ENCODE peak calls at places on chromosome 1, in seven cellular contexts. H, E, N, Z, R, M and X are unnamed samples.

GRCh38 chr1:48966583-48966982 is 189.9 kb upstream of the BEND5 start:
- DNase-seq in R (no peak), M (no peak), H (no peak), Z (no peak), E (no peak), N (no peak), X (no peak)

GRCh38 chr1:58584082-58584895 is 7.2 kb upstream of the TACSTD2 start:
- DNase-seq in Z (peak; percentile 90), N (no peak), H (no peak), E (peak; percentile 96), R (peak; percentile 93), M (no peak), X (no peak)

GRCh38 chr1:13618483-13618882 is 34.9 kb downstream of the PDPN start:
- DNase-seq in Z (no peak), R (no peak), N (no peak), M (no peak), H (no peak), E (no peak), X (no peak)

GRCh38 chr1:167628754-167629515 is 1.1 kb upstream of the RCSD1 start:
- DNase-seq in E (no peak), M (no peak), R (no peak), Z (no peak), H (no peak), N (no peak), X (no peak)

GRCh38 chr1:206513312-206514111 is 6.2 kb downstream of the RASSF5 start:
- DNase-seq in H (no peak), E (peak; percentile 87), R (peak; percentile 32), Z (no peak), M (no peak), N (peak; percentile 86), X (no peak)

GRCh38 chr1:233376711-233377110 is 49.2 kb downstream of the MAP3K21 start:
- DNase-seq in E (no peak), H (no peak), R (no peak), N (no peak), M (no peak), Z (no peak), X (no peak)

GRCh38 chr1:145990249-145991097 is 5.9 kb downstream of the TXNIP start:
- DNase-seq in E (no peak), H (no peak), N (peak; percentile 26), M (no peak), R (peak; percentile 49), Z (peak; percentile 67), X (no peak)

GRCh38 chr1:211281322-211282022 is 22.3 kb downstream of the RCOR3 start:
- DNase-seq in M (no peak), Z (peak; percentile 57), H (no peak), R (peak; percentile 24), E (peak; percentile 34), N (no peak), X (no peak)

GRCh38 chr1:230090194-230090711 is 23.2 kb downstream of the GALNT2 start:
- DNase-seq in E (peak; percentile 87), R (peak; percentile 96), H (no peak), M (no peak), Z (no peak), N (no peak), X (no peak)

GRCh38 chr1:50418600-50419109 is 4.6 kb downstream of the DMRTA2 start:
- DNase-seq in H (peak; percentile 40), M (no peak), E (no peak), Z (peak; percentile 59), R (no peak), N (no peak), X (peak; percentile 50)

DNA sequence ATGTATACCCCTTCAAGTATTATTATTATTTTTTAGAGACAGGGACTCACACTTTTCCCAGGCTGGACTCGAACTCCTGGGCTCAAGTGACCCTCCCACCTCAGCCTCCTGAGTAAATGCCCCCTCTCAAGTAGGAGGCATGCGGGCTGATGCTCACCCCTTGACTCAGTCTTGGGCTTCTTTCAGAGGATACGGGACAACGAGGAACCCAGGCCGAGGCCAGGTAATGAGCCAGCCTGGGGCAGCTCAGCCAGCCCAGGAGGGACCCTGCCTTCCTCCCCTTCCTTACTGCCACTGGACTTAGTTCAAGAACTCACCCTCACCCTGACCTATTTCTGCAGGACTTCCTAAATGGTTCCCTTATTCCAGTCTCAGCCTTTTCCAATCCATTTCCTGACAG is 198.0 kb upstream of the MAP1LC3C start:
- DNase-seq in E (no peak), Z (no peak), N (no peak), R (no peak), M (no peak), H (no peak), X (no peak)
- H4K8ac ChIP-seq in E (no peak overlapping the region), Z (no peak overlapping the region), N (no peak overlapping the region), R (no peak overlapping the region), M (no peak overlapping the region), H (no peak overlapping the region), X (no peak overlapping the region)

GRCh38 chr1:23895993-23896392 is 17.2 kb downstream of the CNR2 start:
- DNase-seq in H (no peak), E (no peak), R (no peak), Z (no peak), M (no peak), N (no peak), X (no peak)
- H2BK5ac ChIP-seq in H (no peak overlapping the region), E (no peak overlapping the region), R (no peak overlapping the region), Z (no peak overlapping the region), M (no peak overlapping the region), N (no peak overlapping the region), X (no peak overlapping the region)

DNA sequence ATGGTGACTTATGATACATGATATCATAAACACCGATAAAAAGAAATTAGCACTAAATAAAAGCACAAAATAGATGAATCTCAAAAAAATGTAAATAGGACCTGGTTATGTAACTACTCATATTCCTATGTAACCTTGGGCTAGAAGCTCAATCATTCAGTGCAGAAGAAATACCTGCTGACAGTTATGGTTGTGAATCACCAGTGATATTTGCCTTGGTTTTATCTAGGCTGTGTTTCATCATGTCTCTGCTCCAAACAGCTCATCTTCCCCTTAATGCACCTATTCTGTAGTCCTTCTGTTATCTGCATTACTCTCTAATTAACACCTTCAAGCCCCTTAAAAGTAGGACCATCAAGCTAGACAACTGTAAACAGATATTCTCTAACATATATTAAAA is 16.3 kb upstream of the PIGC start:
- DNase-seq in N (peak; percentile 74), H (no peak), M (no peak), E (no peak), R (no peak), Z (no peak), X (no peak)
- H4K8ac ChIP-seq in N (no peak overlapping the region), H (no peak overlapping the region), M (no peak overlapping the region), E (no peak overlapping the region), R (no peak overlapping the region), Z (no peak overlapping the region), X (no peak overlapping the region)

GRCh38 chr1:15443281-15443680 is 5.0 kb downstream of the CTRC start:
- DNase-seq in M (no peak), N (no peak), Z (no peak), H (no peak), R (no peak), E (no peak), X (no peak)
- H2BK5ac ChIP-seq in M (no peak overlapping the region), N (no peak overlapping the region), Z (no peak overlapping the region), H (no peak overlapping the region), R (no peak overlapping the region), E (no peak overlapping the region), X (no peak overlapping the region)

DNA sequence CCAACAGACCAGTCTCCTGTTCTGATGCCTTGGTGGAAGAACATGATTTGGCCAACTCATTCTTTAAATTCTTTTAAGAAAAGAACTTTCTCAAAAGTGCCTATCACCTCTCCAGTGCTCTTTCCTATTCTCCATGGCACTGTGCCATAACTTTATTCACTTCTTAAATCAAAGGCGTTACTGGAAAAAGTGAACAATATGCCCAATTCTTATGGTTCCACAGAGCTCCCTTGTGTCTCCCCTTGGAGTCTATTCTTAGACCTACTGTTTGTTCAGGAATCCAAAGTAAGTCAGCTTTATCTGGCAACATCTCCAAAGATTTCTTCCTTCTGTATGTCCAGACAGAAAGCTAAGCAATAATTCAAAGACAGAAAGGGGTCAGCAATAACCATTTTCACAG is 111.9 kb upstream of the MAGI3 start:
- DNase-seq in R (no peak), N (no peak), M (no peak), H (no peak), E (no peak), Z (no peak), X (no peak)
- H4K8ac ChIP-seq in R (no peak overlapping the region), N (no peak overlapping the region), M (no peak overlapping the region), H (no peak overlapping the region), E (no peak overlapping the region), Z (no peak overlapping the region), X (no peak overlapping the region)

GRCh38 chr1:67804710-67805109 is 28.6 kb downstream of the GNG12 start:
- DNase-seq in Z (peak; percentile 31), R (no peak), N (no peak), E (no peak), H (no peak), M (no peak), X (no peak)

GRCh38 chr1:67803380-67804279 is 29.6 kb downstream of the GNG12 start:
- DNase-seq in R (no peak), M (no peak), N (peak; percentile 66), Z (no peak), H (no peak), E (no peak), X (no peak)

GRCh38 chr1:67809887-67810286 is 23.4 kb downstream of the GNG12 start:
- DNase-seq in H (no peak), E (no peak), M (no peak), Z (no peak), N (no peak), R (no peak), X (no peak)

GRCh38 chr1:67811816-67812215 is 21.5 kb downstream of the GNG12 start:
- DNase-seq in H (no peak), E (no peak), M (no peak), R (no peak), N (no peak), Z (no peak), X (no peak)

GRCh38 chr1:67807282-67807681 is 26.0 kb downstream of the GNG12 start:
- DNase-seq in H (no peak), N (no peak), R (no peak), Z (no peak), E (no peak), M (no peak), X (no peak)
- H2BK5ac ChIP-seq in H (no peak overlapping the region), N (no peak overlapping the region), R (no peak overlapping the region), Z (no peak overlapping the region), E (no peak overlapping the region), M (no peak overlapping the region), X (no peak overlapping the region)